ENCODE peak calls at places on chromosomes 5 and 9, in eight cellular contexts. One of them, this sample, is unnamed.
A peak's percentile ranks its signal among the peaks of the same experiment; 100 is the strongest.

GRCh38 chr5:123367739-123368138 is 55.5 kb downstream of the CEP120 start:
- DNase-seq in activated CD4-positive, alpha-beta T cell treated with anti-CD3 and anti-CD28 coated beads, Interleukin-2, amount 50 U/mL, for 1 hour: no peak
- DNase-seq in tibial nerve: no peak
- DNase-seq in naive thymus-derived CD4-positive, alpha-beta T cell: no peak
- DNase-seq in activated T-cell treated with anti-CD3 and anti-CD28 coated beads for 48 hours: no peak
- DNase-seq in fibroblast of the conjunctiva: peak; percentile 22
- DNase-seq in foreskin fibroblast: peak; percentile 19
- DNase-seq in T-helper 17 cell: no peak
- DNase-seq in this sample: no peak

GRCh38 chr5:74595143-74595915 is 45.2 kb downstream of the ENC1 start:
- DNase-seq in activated CD4-positive, alpha-beta T cell treated with anti-CD3 and anti-CD28 coated beads, Interleukin-2, amount 50 U/mL, for 1 hour: no peak
- DNase-seq in tibial nerve: no peak
- DNase-seq in naive thymus-derived CD4-positive, alpha-beta T cell: no peak
- DNase-seq in activated T-cell treated with anti-CD3 and anti-CD28 coated beads for 48 hours: no peak
- DNase-seq in fibroblast of the conjunctiva: no peak
- DNase-seq in foreskin fibroblast: no peak
- DNase-seq in T-helper 17 cell: no peak
- DNase-seq in this sample: peak; percentile 22

GRCh38 chr5:34968258-34968657 is 38.9 kb downstream of the DNAJC21 start:
- DNase-seq in activated CD4-positive, alpha-beta T cell treated with anti-CD3 and anti-CD28 coated beads, Interleukin-2, amount 50 U/mL, for 1 hour: no peak
- DNase-seq in tibial nerve: no peak
- DNase-seq in naive thymus-derived CD4-positive, alpha-beta T cell: no peak
- DNase-seq in activated T-cell treated with anti-CD3 and anti-CD28 coated beads for 48 hours: no peak
- DNase-seq in fibroblast of the conjunctiva: no peak
- DNase-seq in foreskin fibroblast: no peak
- DNase-seq in T-helper 17 cell: no peak
- DNase-seq in this sample: no peak

GRCh38 chr5:130333089-130333488 is 428.8 kb downstream of the CHSY3 start:
- DNase-seq in activated CD4-positive, alpha-beta T cell treated with anti-CD3 and anti-CD28 coated beads, Interleukin-2, amount 50 U/mL, for 1 hour: no peak
- DNase-seq in tibial nerve: no peak
- DNase-seq in naive thymus-derived CD4-positive, alpha-beta T cell: no peak
- DNase-seq in activated T-cell treated with anti-CD3 and anti-CD28 coated beads for 48 hours: no peak
- DNase-seq in fibroblast of the conjunctiva: peak; percentile 1
- DNase-seq in foreskin fibroblast: peak; percentile 60
- DNase-seq in T-helper 17 cell: no peak
- DNase-seq in this sample: no peak

GRCh38 chr9:93087971-93088655 is 7.9 kb upstream of the CARD19 start:
- DNase-seq in activated CD4-positive, alpha-beta T cell treated with anti-CD3 and anti-CD28 coated beads, Interleukin-2, amount 50 U/mL, for 1 hour: no peak
- DNase-seq in tibial nerve: no peak
- DNase-seq in naive thymus-derived CD4-positive, alpha-beta T cell: no peak
- DNase-seq in activated T-cell treated with anti-CD3 and anti-CD28 coated beads for 48 hours: no peak
- DNase-seq in fibroblast of the conjunctiva: no peak
- DNase-seq in foreskin fibroblast: no peak
- DNase-seq in T-helper 17 cell: no peak
- DNase-seq in this sample: no peak

GRCh38 chr5:78569441-78569840 is 79.1 kb downstream of the LHFPL2 start:
- DNase-seq in activated CD4-positive, alpha-beta T cell treated with anti-CD3 and anti-CD28 coated beads, Interleukin-2, amount 50 U/mL, for 1 hour: no peak
- DNase-seq in tibial nerve: peak; percentile 42
- DNase-seq in naive thymus-derived CD4-positive, alpha-beta T cell: no peak
- DNase-seq in activated T-cell treated with anti-CD3 and anti-CD28 coated beads for 48 hours: no peak
- DNase-seq in fibroblast of the conjunctiva: peak; percentile 70
- DNase-seq in foreskin fibroblast: peak; percentile 75
- DNase-seq in T-helper 17 cell: no peak
- DNase-seq in this sample: peak; percentile 53

GRCh38 chr5:61162010-61162831 is at the start of gene SMIM15:
- DNase-seq in activated CD4-positive, alpha-beta T cell treated with anti-CD3 and anti-CD28 coated beads, Interleukin-2, amount 50 U/mL, for 1 hour: peak; percentile 68
- DNase-seq in tibial nerve: peak; percentile 74
- DNase-seq in naive thymus-derived CD4-positive, alpha-beta T cell: peak; percentile 69
- DNase-seq in activated T-cell treated with anti-CD3 and anti-CD28 coated beads for 48 hours: peak; percentile 83
- DNase-seq in fibroblast of the conjunctiva: peak; percentile 76
- DNase-seq in foreskin fibroblast: peak; percentile 93
- DNase-seq in T-helper 17 cell: peak; percentile 51
- DNase-seq in this sample: peak; percentile 66

GRCh38 chr9:35756275-35756742 is 2.2 kb upstream of the MSMP start:
- DNase-seq in activated CD4-positive, alpha-beta T cell treated with anti-CD3 and anti-CD28 coated beads, Interleukin-2, amount 50 U/mL, for 1 hour: peak; percentile 76
- DNase-seq in tibial nerve: no peak
- DNase-seq in naive thymus-derived CD4-positive, alpha-beta T cell: no peak
- DNase-seq in activated T-cell treated with anti-CD3 and anti-CD28 coated beads for 48 hours: peak; percentile 76
- DNase-seq in fibroblast of the conjunctiva: no peak
- DNase-seq in foreskin fibroblast: peak; percentile 69
- DNase-seq in T-helper 17 cell: peak; percentile 55
- DNase-seq in this sample: no peak

GRCh38 chr5:78648359-78649219 is at the start of gene LHFPL2:
- DNase-seq in activated CD4-positive, alpha-beta T cell treated with anti-CD3 and anti-CD28 coated beads, Interleukin-2, amount 50 U/mL, for 1 hour: no peak
- DNase-seq in tibial nerve: peak; percentile 63
- DNase-seq in naive thymus-derived CD4-positive, alpha-beta T cell: no peak
- DNase-seq in activated T-cell treated with anti-CD3 and anti-CD28 coated beads for 48 hours: peak; percentile 25
- DNase-seq in fibroblast of the conjunctiva: peak; percentile 48
- DNase-seq in foreskin fibroblast: peak; percentile 78
- DNase-seq in T-helper 17 cell: no peak
- DNase-seq in this sample: no peak

GRCh38 chr9:69801994-69802393 is 18.6 kb upstream of the CFAP95 start:
- DNase-seq in activated CD4-positive, alpha-beta T cell treated with anti-CD3 and anti-CD28 coated beads, Interleukin-2, amount 50 U/mL, for 1 hour: no peak
- DNase-seq in tibial nerve: no peak
- DNase-seq in naive thymus-derived CD4-positive, alpha-beta T cell: no peak
- DNase-seq in activated T-cell treated with anti-CD3 and anti-CD28 coated beads for 48 hours: no peak
- DNase-seq in fibroblast of the conjunctiva: no peak
- DNase-seq in foreskin fibroblast: peak; percentile 31
- DNase-seq in T-helper 17 cell: no peak
- DNase-seq in this sample: no peak

GRCh38 chr5:79168031-79168430 is 56.4 kb downstream of the BHMT start:
- DNase-seq in activated CD4-positive, alpha-beta T cell treated with anti-CD3 and anti-CD28 coated beads, Interleukin-2, amount 50 U/mL, for 1 hour: no peak
- DNase-seq in tibial nerve: no peak
- DNase-seq in naive thymus-derived CD4-positive, alpha-beta T cell: no peak
- DNase-seq in activated T-cell treated with anti-CD3 and anti-CD28 coated beads for 48 hours: no peak
- DNase-seq in fibroblast of the conjunctiva: no peak
- DNase-seq in foreskin fibroblast: no peak
- DNase-seq in T-helper 17 cell: no peak
- DNase-seq in this sample: no peak

GRCh38 chr5:168072665-168073064 is 218.8 kb upstream of the WWC1 start:
- DNase-seq in activated CD4-positive, alpha-beta T cell treated with anti-CD3 and anti-CD28 coated beads, Interleukin-2, amount 50 U/mL, for 1 hour: no peak
- DNase-seq in tibial nerve: no peak
- DNase-seq in naive thymus-derived CD4-positive, alpha-beta T cell: no peak
- DNase-seq in activated T-cell treated with anti-CD3 and anti-CD28 coated beads for 48 hours: no peak
- DNase-seq in fibroblast of the conjunctiva: no peak
- DNase-seq in foreskin fibroblast: no peak
- DNase-seq in T-helper 17 cell: no peak
- DNase-seq in this sample: no peak

GRCh38 chr9:129109504-129109903 is 1.1 kb downstream of the CRAT start:
- DNase-seq in activated CD4-positive, alpha-beta T cell treated with anti-CD3 and anti-CD28 coated beads, Interleukin-2, amount 50 U/mL, for 1 hour: peak; percentile 10
- DNase-seq in tibial nerve: peak; percentile 52
- DNase-seq in naive thymus-derived CD4-positive, alpha-beta T cell: no peak
- DNase-seq in activated T-cell treated with anti-CD3 and anti-CD28 coated beads for 48 hours: peak; percentile 12
- DNase-seq in fibroblast of the conjunctiva: no peak
- DNase-seq in foreskin fibroblast: peak; percentile 79
- DNase-seq in T-helper 17 cell: no peak
- DNase-seq in this sample: no peak

GRCh38 chr9:137316012-137316981 is 14.2 kb upstream of the NRARP start:
- DNase-seq in activated CD4-positive, alpha-beta T cell treated with anti-CD3 and anti-CD28 coated beads, Interleukin-2, amount 50 U/mL, for 1 hour: no peak
- DNase-seq in tibial nerve: no peak
- DNase-seq in naive thymus-derived CD4-positive, alpha-beta T cell: no peak
- DNase-seq in activated T-cell treated with anti-CD3 and anti-CD28 coated beads for 48 hours: no peak
- DNase-seq in fibroblast of the conjunctiva: no peak
- DNase-seq in foreskin fibroblast: peak; percentile 48
- DNase-seq in T-helper 17 cell: peak; percentile 12
- DNase-seq in this sample: no peak

GRCh38 chr9:5013379-5013778 is 28.3 kb downstream of the JAK2 start:
- DNase-seq in activated CD4-positive, alpha-beta T cell treated with anti-CD3 and anti-CD28 coated beads, Interleukin-2, amount 50 U/mL, for 1 hour: no peak
- DNase-seq in tibial nerve: no peak
- DNase-seq in naive thymus-derived CD4-positive, alpha-beta T cell: no peak
- DNase-seq in activated T-cell treated with anti-CD3 and anti-CD28 coated beads for 48 hours: no peak
- DNase-seq in fibroblast of the conjunctiva: peak; percentile 31
- DNase-seq in foreskin fibroblast: no peak
- DNase-seq in T-helper 17 cell: no peak
- DNase-seq in this sample: no peak

GRCh38 chr9:93076792-93077128 is 18.3 kb downstream of the SUSD3 start:
- DNase-seq in activated CD4-positive, alpha-beta T cell treated with anti-CD3 and anti-CD28 coated beads, Interleukin-2, amount 50 U/mL, for 1 hour: no peak
- DNase-seq in tibial nerve: no peak
- DNase-seq in naive thymus-derived CD4-positive, alpha-beta T cell: no peak
- DNase-seq in activated T-cell treated with anti-CD3 and anti-CD28 coated beads for 48 hours: no peak
- DNase-seq in fibroblast of the conjunctiva: no peak
- DNase-seq in foreskin fibroblast: no peak
- DNase-seq in T-helper 17 cell: no peak
- DNase-seq in this sample: no peak

This sample was measured in HFF-Myc.